ENCODE peak calls at places on chromosome 13, in seven cellular contexts. L, X, A, K, B, U and H are unnamed samples.
A peak's percentile ranks its signal among the peaks of the same experiment; 100 is the strongest.

GRCh38 chr13:91400094-91400462 is 1.7 kb downstream of the GPC5 start:
- DNase-seq in L (no peak), X (no peak), A (no peak), K (no peak), B (peak; percentile 12), U (no peak), H (no peak)

GRCh38 chr13:79786176-79786575 is 305.2 kb downstream of the NDFIP2 start:
- DNase-seq in L (no peak), X (no peak), A (no peak), K (no peak), B (no peak), U (no peak), H (no peak)

GRCh38 chr13:33280923-33281322 is 4.6 kb downstream of the STARD13 start:
- DNase-seq in L (no peak), X (no peak), A (no peak), K (no peak), B (no peak), U (no peak), H (no peak)

GRCh38 chr13:37729876-37730275 is 131.3 kb upstream of the POSTN start:
- DNase-seq in L (no peak), X (no peak), A (no peak), K (no peak), B (no peak), U (no peak), H (no peak)

GRCh38 chr13:67133476-67133875 is 96.7 kb downstream of the PCDH9 start:
- DNase-seq in L (no peak), X (no peak), A (no peak), K (no peak), B (no peak), U (no peak), H (no peak)

GRCh38 chr13:112740502-112741131 is 50.8 kb downstream of the ATP11A start:
- DNase-seq in L (no peak), X (peak; percentile 47), A (no peak), K (peak; percentile 32), B (no peak), U (no peak), H (no peak)

GRCh38 chr13:110925023-110925608 is 10.2 kb upstream of the ANKRD10 start:
- DNase-seq in L (no peak), X (no peak), A (no peak), K (no peak), B (peak; percentile 73), U (no peak), H (no peak)

GRCh38 chr13:87779451-87779850 is 108.3 kb downstream of the SLITRK5 start:
- DNase-seq in L (no peak), X (no peak), A (no peak), K (no peak), B (no peak), U (no peak), H (no peak)

GRCh38 chr13:80083097-80083429 is 257.9 kb downstream of the SPRY2 start:
- DNase-seq in L (no peak), X (no peak), A (no peak), K (no peak), B (no peak), U (no peak), H (no peak)

GRCh38 chr13:110277357-110277950 is 29.5 kb downstream of the COL4A1 start:
- DNase-seq in L (no peak), X (no peak), A (no peak), K (no peak), B (no peak), U (no peak), H (no peak)

GRCh38 chr13:110879482-110879881 is 35.4 kb downstream of the ANKRD10 start:
- DNase-seq in L (no peak), X (no peak), A (no peak), K (no peak), B (no peak), U (no peak), H (no peak)

GRCh38 chr13:46035066-46035465 is 17.5 kb downstream of the ZC3H13 start:
- DNase-seq in L (no peak), X (no peak), A (no peak), K (no peak), B (no peak), U (no peak), H (no peak)

GRCh38 chr13:114038900-114039299 is 65.0 kb upstream of the C13orf46 start:
- DNase-seq in L (no peak), X (no peak), A (no peak), K (no peak), B (no peak), U (no peak), H (no peak)

GRCh38 chr13:110360598-110360997 is 53.5 kb downstream of the COL4A2 start:
- DNase-seq in L (no peak), X (no peak), A (no peak), K (no peak), B (no peak), U (no peak), H (no peak)

GRCh38 chr13:37074703-37075102 is 15.2 kb upstream of the SUPT20H start:
- DNase-seq in L (no peak), X (no peak), A (no peak), K (peak; percentile 30), B (peak; percentile 48), U (no peak), H (no peak)

GRCh38 chr13:114109646-114110045 is 22.8 kb downstream of the RASA3 start:
- DNase-seq in L (no peak), X (no peak), A (no peak), K (no peak), B (no peak), U (no peak), H (peak; percentile 68)

GRCh38 chr13:67048793-67049150 is 181.4 kb downstream of the PCDH9 start:
- DNase-seq in L (no peak), X (no peak), A (no peak), K (no peak), B (no peak), U (no peak), H (no peak)

GRCh38 chr13:34025746-34026145 is 207.8 kb downstream of the RFC3 start:
- DNase-seq in L (no peak), X (no peak), A (no peak), K (peak; percentile 57), B (no peak), U (no peak), H (no peak)

GRCh38 chr13:23598371-23598770 is 28.2 kb downstream of the TNFRSF19 start:
- DNase-seq in L (no peak), X (no peak), A (no peak), K (no peak), B (no peak), U (no peak), H (no peak)

GRCh38 chr13:107301724-107302374 is 733.9 kb upstream of the ARGLU1 start:
- DNase-seq in L (no peak), X (no peak), A (no peak), K (peak; percentile 17), B (peak; percentile 67), U (no peak), H (no peak)

GRCh38 chr13:113904411-113904810 is 40.5 kb upstream of the GAS6 start:
- DNase-seq in L (no peak), X (peak; percentile 44), A (no peak), K (peak; percentile 62), B (peak; percentile 73), U (no peak), H (peak; percentile 25)

GRCh38 chr13:99013951-99014350 is 36.1 kb upstream of the DOCK9 start:
- DNase-seq in L (no peak), X (no peak), A (no peak), K (no peak), B (no peak), U (no peak), H (no peak)

GRCh38 chr13:114234645-114235421 is at the start of gene CDC16:
- DNase-seq in L (peak; percentile 66), X (peak; percentile 96), A (peak; percentile 57), K (peak; percentile 76), B (peak; percentile 97), U (peak; percentile 87), H (peak; percentile 90)

GRCh38 chr13:62093984-62094383 is 678.3 kb upstream of the PCDH20 start:
- DNase-seq in L (no peak), X (no peak), A (no peak), K (no peak), B (no peak), U (no peak), H (no peak)

GRCh38 chr13:62092536-62092935 is 676.9 kb upstream of the PCDH20 start:
- DNase-seq in L (no peak), X (no peak), A (no peak), K (no peak), B (no peak), U (no peak), H (no peak)

GRCh38 chr13:62094937-62095336 is 679.3 kb upstream of the PCDH20 start:
- DNase-seq in L (no peak), X (no peak), A (no peak), K (no peak), B (no peak), U (no peak), H (no peak)

GRCh38 chr13:62092949-62093348 is 677.3 kb upstream of the PCDH20 start:
- DNase-seq in L (no peak), X (no peak), A (no peak), K (no peak), B (no peak), U (no peak), H (no peak)

DNA sequence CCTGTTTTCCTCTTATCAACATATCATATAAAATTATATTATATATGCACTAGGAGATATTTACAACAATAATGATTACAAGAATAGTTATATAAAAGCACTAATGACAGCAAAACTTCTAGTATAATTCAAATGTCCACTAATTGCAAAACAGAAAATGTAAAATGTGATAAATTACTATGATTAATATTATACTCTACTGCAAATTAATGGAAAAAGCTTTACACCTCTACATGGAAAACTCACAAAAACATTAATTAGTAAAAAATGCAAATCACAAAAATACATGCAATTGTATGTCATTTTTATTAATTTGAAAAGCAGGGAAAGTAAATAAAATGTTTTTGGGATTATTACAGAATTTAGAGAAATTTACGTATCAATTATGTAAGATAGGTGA is 681.0 kb upstream of the PCDH20 start:
- DNase-seq in L (no peak), X (no peak), A (no peak), K (no peak), B (no peak), U (no peak), H (no peak)
- H3K4me1 ChIP-seq in L (no peaks in the 10 kb centered on the region), X (no peaks in the 10 kb centered on the region), A (no peaks in the 10 kb centered on the region), K (no peaks in the 10 kb centered on the region), B (no peaks in the 10 kb centered on the region), U (no peaks in the 10 kb centered on the region), H (no peaks in the 10 kb centered on the region)

GRCh38 chr13:25310891-25311290 is 9.5 kb downstream of the NUP58 start:
- DNase-seq in L (no peak), X (no peak), A (no peak), K (no peak), B (no peak), U (no peak), H (no peak)
- H3K36me3 ChIP-seq in L (peaks cover 47% of the 10 kb centered on the region), X (peaks cover 7% of the 10 kb centered on the region), A (peaks cover 7% of the 10 kb centered on the region), K (peaks cover 18% of the 10 kb centered on the region), B (peaks cover 45% of the 10 kb centered on the region), U (peaks cover 48% of the 10 kb centered on the region), H (peaks cover 5% of the 10 kb centered on the region)

DNA sequence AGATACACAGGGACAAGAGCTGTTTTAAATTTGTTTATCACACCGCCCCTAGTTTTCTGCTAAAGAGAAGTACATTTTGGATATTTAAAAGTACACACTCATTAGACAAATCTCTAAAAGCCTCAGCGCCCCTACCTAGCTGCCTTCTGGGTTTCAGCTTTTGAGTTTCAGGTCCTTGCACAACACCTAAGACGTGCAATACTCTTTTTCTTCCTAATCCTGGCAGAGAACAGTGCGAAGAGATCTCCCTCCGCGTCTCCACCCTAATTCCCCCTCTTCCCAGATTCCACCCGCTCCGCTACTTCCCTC is 419 bp upstream of the KLF5 start:
- DNase-seq in L (no peak), X (no peak), A (no peak), K (no peak), B (no peak), U (no peak), H (no peak)
- H3K27me3 ChIP-seq in L (no peaks in the 10 kb centered on the region), X (no peaks in the 10 kb centered on the region), A (no peaks in the 10 kb centered on the region), K (no peaks in the 10 kb centered on the region), B (peaks cover 60% of the 10 kb centered on the region), U (no peaks in the 10 kb centered on the region), H (no peaks in the 10 kb centered on the region)

GRCh38 chr13:26831336-26831908 is 70.8 kb upstream of the GPR12 start:
- DNase-seq in L (no peak), X (no peak), A (no peak), K (no peak), B (no peak), U (no peak), H (no peak)
- H3K4me1 ChIP-seq in L (no peaks in the 10 kb centered on the region), X (no peaks in the 10 kb centered on the region), A (no peaks in the 10 kb centered on the region), K (no peaks in the 10 kb centered on the region), B (peaks cover 5% of the 10 kb centered on the region), U (no peaks in the 10 kb centered on the region), H (no peaks in the 10 kb centered on the region)